ENCODE peak calls at places on chromosomes 1 and 21, in eight cellular contexts. B is fibroblast of lung, Z is mammary epithelial cell, D is neural progenitor cell, F is HCT116, S is MM.1S, Q is IMR-90, K is neuronal stem cell. T is an unnamed sample.
A peak's percentile ranks its signal among the peaks of the same experiment; 100 is the strongest.

GRCh38 chr1:159162511-159163265 is 8.7 kb upstream of the CADM3 start:
- DNase-seq in B (no peak), Z (peak; percentile 64), D (no peak), F (no peak), S (no peak), Q (no peak), K (no peak), T (no peak)

GRCh38 chr1:204723131-204723787 is 37.7 kb upstream of the LRRN2 start:
- DNase-seq in B (no peak), Z (peak; percentile 21), D (no peak), F (no peak), S (no peak), Q (no peak), K (no peak), T (peak; percentile 20)

GRCh38 chr1:20165522-20165951 is 20.4 kb upstream of the UBXN10 start:
- DNase-seq in B (peak; percentile 18), Z (peak; percentile 52), D (peak; percentile 31), F (peak; percentile 16), S (no peak), Q (no peak), K (no peak), T (peak; percentile 43)

GRCh38 chr1:89546934-89547562 is 22.4 kb downstream of the LRRC8B start:
- DNase-seq in B (no peak), Z (no peak), D (no peak), F (no peak), S (no peak), Q (no peak), K (no peak), T (no peak)

GRCh38 chr1:210711825-210712224 is 383.1 kb downstream of the HHAT start:
- DNase-seq in B (no peak), Z (no peak), D (no peak), F (no peak), S (no peak), Q (no peak), K (no peak), T (no peak)

GRCh38 chr1:214857716-214858115 is 224.8 kb upstream of the KCNK2 start:
- DNase-seq in B (peak; percentile 33), Z (no peak), D (no peak), F (no peak), S (no peak), Q (no peak), K (no peak), T (peak; percentile 78)

GRCh38 chr1:65688848-65689247 is 103.8 kb upstream of the PDE4B start:
- DNase-seq in B (no peak), Z (no peak), D (no peak), F (no peak), S (no peak), Q (no peak), K (no peak), T (peak; percentile 36)

GRCh38 chr1:177256153-177256814 is 85.5 kb downstream of the BRINP2 start:
- DNase-seq in B (peak; percentile 99), Z (peak; percentile 93), D (peak; percentile 82), F (no peak), S (no peak), Q (peak; percentile 81), K (peak; percentile 31), T (peak; percentile 89)

GRCh38 chr21:14263879-14264278 is 47.9 kb downstream of the RBM11 start:
- DNase-seq in B (no peak), Z (no peak), D (no peak), F (no peak), S (no peak), Q (no peak), K (no peak), T (no peak)

GRCh38 chr1:16135501-16135900 is 20.4 kb downstream of the EPHA2 start:
- DNase-seq in B (no peak), Z (no peak), D (no peak), F (no peak), S (no peak), Q (no peak), K (no peak), T (no peak)

GRCh38 chr1:16138772-16139221 is 17.1 kb downstream of the EPHA2 start:
- DNase-seq in B (no peak), Z (no peak), D (no peak), F (no peak), S (no peak), Q (peak; percentile 32), K (no peak), T (peak; percentile 43)

GRCh38 chr1:16140068-16140596 is 15.7 kb downstream of the EPHA2 start:
- DNase-seq in B (no peak), Z (no peak), D (no peak), F (no peak), S (no peak), Q (no peak), K (no peak), T (no peak)

GRCh38 chr1:16139473-16139962 is 16.4 kb downstream of the EPHA2 start:
- DNase-seq in B (peak; percentile 65), Z (peak; percentile 87), D (no peak), F (no peak), S (no peak), Q (peak; percentile 85), K (no peak), T (peak; percentile 83)

DNA sequence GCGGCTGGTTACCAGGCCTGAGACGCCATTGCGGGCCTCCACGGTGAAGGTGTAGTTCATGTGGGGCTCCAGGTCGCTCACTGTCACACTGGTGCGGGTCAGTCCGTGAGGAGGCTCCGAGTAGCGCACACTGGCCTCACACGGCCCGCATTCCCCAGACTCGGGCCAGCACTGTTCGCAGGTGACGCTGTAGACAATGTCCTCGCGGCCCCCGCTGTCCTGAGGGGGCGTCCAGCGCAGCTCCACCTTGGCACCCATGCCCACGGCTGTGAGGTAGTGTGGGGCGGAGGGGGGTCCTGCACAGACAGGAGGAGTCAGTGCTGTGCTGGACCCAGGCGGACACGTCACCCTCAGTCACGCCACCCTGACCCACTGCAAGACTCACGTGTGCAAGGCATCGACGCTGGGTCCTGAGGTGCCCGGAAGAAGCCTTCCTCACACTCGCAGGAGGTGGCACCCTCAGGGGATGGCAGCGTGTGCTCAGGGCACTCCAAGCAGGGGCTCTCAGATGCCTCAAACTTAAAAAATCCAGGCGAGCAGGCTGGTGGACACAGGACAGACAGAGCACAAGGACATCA is 17.9 kb downstream of the EPHA2 start:
- DNase-seq in B (no peak), Z (no peak), D (no peak), F (no peak), S (no peak), Q (no peak), K (no peak), T (no peak)
- H3K36me3 ChIP-seq in B (peaks cover 31% of the 10 kb centered on the region), Z (peaks cover 47% of the 10 kb centered on the region), D (no peaks in the 10 kb centered on the region), F (peaks cover 86% of the 10 kb centered on the region), S (no peaks in the 10 kb centered on the region), Q (peaks cover 50% of the 10 kb centered on the region), K (peaks cover 67% of the 10 kb centered on the region), T (peaks cover 12% of the 10 kb centered on the region)

GRCh38 chr21:35342440-35342839 is 293.3 kb upstream of the RUNX1 start:
- DNase-seq in B (no peak), Z (no peak), D (no peak), F (no peak), S (no peak), Q (no peak), K (no peak), T (no peak)
- H2AFZ ChIP-seq in B (no peak overlapping the region), Z (no peak overlapping the region), D (no peak overlapping the region), F (no peak overlapping the region), S (no peak overlapping the region), Q (no peak overlapping the region), K (no peak overlapping the region), T (no peak overlapping the region)

DNA sequence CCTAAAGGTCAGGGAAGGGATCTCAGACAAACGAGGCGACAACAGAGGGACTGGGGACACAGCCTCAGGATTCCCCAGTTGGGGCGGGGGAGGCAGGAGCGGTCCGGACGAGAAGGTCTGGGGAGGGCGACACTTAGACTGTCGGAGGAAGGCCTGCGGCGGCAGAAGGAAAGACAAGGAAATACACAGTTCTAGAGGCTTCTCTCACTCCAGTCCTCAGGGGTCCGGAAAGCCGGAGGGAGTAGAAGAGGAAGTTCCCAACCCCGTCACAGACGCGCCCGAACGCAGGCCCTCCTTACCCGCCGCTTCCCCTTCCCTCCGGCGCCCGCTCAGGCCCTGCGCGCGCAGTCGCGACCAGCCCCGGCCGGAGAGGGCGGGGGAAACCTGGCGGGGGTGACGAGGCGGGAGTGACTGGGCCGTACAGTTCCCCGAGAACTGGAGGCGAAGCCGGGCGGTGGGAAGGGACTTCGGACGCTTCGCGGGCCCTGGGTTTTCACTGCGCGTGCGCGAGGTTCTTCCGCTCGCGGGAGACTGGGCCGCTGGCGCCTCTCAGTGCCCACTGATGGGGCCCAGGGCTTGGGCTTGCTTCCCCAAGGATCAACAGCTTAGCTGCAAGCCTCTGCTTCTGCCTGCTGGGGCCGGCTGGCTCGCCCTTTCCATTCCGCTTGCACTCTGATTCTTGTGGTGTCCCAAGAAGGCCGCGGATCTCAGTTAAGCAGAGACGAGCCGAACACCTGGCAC is at the start of gene IPP:
- DNase-seq in B (peak; percentile 98), Z (peak; percentile 98), D (peak; percentile 99), F (peak; percentile 94), S (peak; percentile 99), Q (peak; percentile 97), K (peak; percentile 95), T (peak; percentile 100)
- H3K9ac ChIP-seq in B (peak within 1 kb of the TSS; percentile 90), Z (peak within 1 kb of the TSS; percentile 93), D (peak within 1 kb of the TSS; percentile 57), F (peak within 1 kb of the TSS; percentile 98), S (peak within 1 kb of the TSS; percentile 92), Q (peak within 1 kb of the TSS; percentile 99), K (peak within 1 kb of the TSS; percentile 76), T (peak within 1 kb of the TSS; percentile 97)

GRCh38 chr1:155911156-155912055 is at the start of gene RIT1:
- DNase-seq in B (peak; percentile 79), Z (peak; percentile 69), D (peak; percentile 95), F (no peak), S (peak; percentile 91), Q (peak; percentile 72), K (peak; percentile 81), T (peak; percentile 94)

GRCh38 chr1:155909894-155910293 is 1.3 kb downstream of the RIT1 start:
- DNase-seq in B (peak; percentile 41), Z (peak; percentile 54), D (no peak), F (no peak), S (no peak), Q (peak; percentile 65), K (no peak), T (peak; percentile 68)

GRCh38 chr1:155912056-155912536 is 947 bp upstream of the RIT1 start:
- DNase-seq in B (no peak), Z (peak; percentile 23), D (no peak), F (no peak), S (peak; percentile 43), Q (no peak), K (no peak), T (no peak)

GRCh38 chr1:155910621-155911121 is 478 bp downstream of the RIT1 start:
- DNase-seq in B (peak; percentile 58), Z (peak; percentile 34), D (peak; percentile 49), F (no peak), S (no peak), Q (peak; percentile 42), K (peak; percentile 24), T (peak; percentile 71)

GRCh38 chr1:155913969-155914757 is 3.0 kb upstream of the RIT1 start:
- DNase-seq in B (peak; percentile 58), Z (no peak), D (no peak), F (no peak), S (no peak), Q (peak; percentile 89), K (no peak), T (peak; percentile 56)
- H3K36me3 ChIP-seq in B (peaks cover 12% of the 10 kb centered on the region), Z (peaks cover 55% of the 10 kb centered on the region), D (peaks cover 19% of the 10 kb centered on the region), F (peaks cover 84% of the 10 kb centered on the region), S (peaks cover 50% of the 10 kb centered on the region), Q (peaks cover 44% of the 10 kb centered on the region), K (peaks cover 23% of the 10 kb centered on the region), T (peaks cover 74% of the 10 kb centered on the region)